ENCODE peak calls at places on chromosomes 11 and 22, in five cellular contexts. One of them, this sample, is unnamed.

GRCh38 chr11:76604652-76605241 is 65.8 kb downstream of the LRRC32 start:
- DNase-seq in SK-N-SH: peak
- DNase-seq in HepG2: no peak
- DNase-seq in K562: no peak
- DNase-seq in GM12878: no peak
- DNase-seq in this sample: no peak

GRCh38 chr22:43128928-43129424 is 14.2 kb downstream of the MCAT start:
- DNase-seq in SK-N-SH: no peak
- DNase-seq in HepG2: no peak
- DNase-seq in K562: peak
- DNase-seq in GM12878: no peak
- DNase-seq in this sample: no peak

GRCh38 chr11:118343981-118344521 is at the start of gene CD3G:
- DNase-seq in SK-N-SH: no peak
- DNase-seq in HepG2: no peak
- DNase-seq in K562: no peak
- DNase-seq in GM12878: no peak
- DNase-seq in this sample: no peak

GRCh38 chr11:38593649-38594048 is 1995.6 kb upstream of the RAG2 start:
- DNase-seq in SK-N-SH: no peak
- DNase-seq in HepG2: no peak
- DNase-seq in K562: no peak
- DNase-seq in GM12878: no peak
- DNase-seq in this sample: no peak

GRCh38 chr11:57662893-57663292 is 5.0 kb upstream of the ZDHHC5 start:
- DNase-seq in SK-N-SH: no peak
- DNase-seq in HepG2: no peak
- DNase-seq in K562: no peak
- DNase-seq in GM12878: no peak
- DNase-seq in this sample: no peak

GRCh38 chr11:77153276-77154185 is 25.5 kb downstream of the MYO7A start:
- DNase-seq in SK-N-SH: no peak
- DNase-seq in HepG2: no peak
- DNase-seq in K562: no peak
- DNase-seq in GM12878: no peak
- DNase-seq in this sample: no peak

GRCh38 chr11:116126540-116126939 is 622.3 kb upstream of the CADM1 start:
- DNase-seq in SK-N-SH: no peak
- DNase-seq in HepG2: no peak
- DNase-seq in K562: no peak
- DNase-seq in GM12878: no peak
- DNase-seq in this sample: peak

GRCh38 chr22:31491218-31491962 is 1.7 kb upstream of the EIF4ENIF1 start:
- DNase-seq in SK-N-SH: no peak
- DNase-seq in HepG2: no peak
- DNase-seq in K562: no peak
- DNase-seq in GM12878: no peak
- DNase-seq in this sample: no peak

GRCh38 chr11:9609841-9610240 is 36.4 kb downstream of the WEE1 start:
- DNase-seq in SK-N-SH: no peak
- DNase-seq in HepG2: no peak
- DNase-seq in K562: no peak
- DNase-seq in GM12878: no peak
- DNase-seq in this sample: no peak

GRCh38 chr11:26286472-26287066 is 45.4 kb upstream of the ANO3 start:
- DNase-seq in SK-N-SH: peak
- DNase-seq in HepG2: peak
- DNase-seq in K562: no peak
- DNase-seq in GM12878: no peak
- DNase-seq in this sample: no peak

GRCh38 chr11:36425593-36426206 is 84.4 kb downstream of the TRAF6 start:
- DNase-seq in SK-N-SH: no peak
- DNase-seq in HepG2: no peak
- DNase-seq in K562: no peak
- DNase-seq in GM12878: no peak
- DNase-seq in this sample: no peak

GRCh38 chr11:126360049-126360446 is 4.6 kb downstream of the ST3GAL4 start:
- DNase-seq in SK-N-SH: no peak
- DNase-seq in HepG2: no peak
- DNase-seq in K562: no peak
- DNase-seq in GM12878: no peak
- DNase-seq in this sample: no peak

GRCh38 chr11:72454791-72455190 is 20.5 kb upstream of the CLPB start:
- DNase-seq in SK-N-SH: no peak
- DNase-seq in HepG2: no peak
- DNase-seq in K562: no peak
- DNase-seq in GM12878: no peak
- DNase-seq in this sample: no peak

GRCh38 chr11:72456651-72457050 is 22.3 kb upstream of the CLPB start:
- DNase-seq in SK-N-SH: peak
- DNase-seq in HepG2: no peak
- DNase-seq in K562: no peak
- DNase-seq in GM12878: no peak
- DNase-seq in this sample: no peak

GRCh38 chr11:72446929-72447753 is 12.8 kb upstream of the CLPB start:
- DNase-seq in SK-N-SH: peak
- DNase-seq in HepG2: peak
- DNase-seq in K562: peak
- DNase-seq in GM12878: no peak
- DNase-seq in this sample: no peak

DNA sequence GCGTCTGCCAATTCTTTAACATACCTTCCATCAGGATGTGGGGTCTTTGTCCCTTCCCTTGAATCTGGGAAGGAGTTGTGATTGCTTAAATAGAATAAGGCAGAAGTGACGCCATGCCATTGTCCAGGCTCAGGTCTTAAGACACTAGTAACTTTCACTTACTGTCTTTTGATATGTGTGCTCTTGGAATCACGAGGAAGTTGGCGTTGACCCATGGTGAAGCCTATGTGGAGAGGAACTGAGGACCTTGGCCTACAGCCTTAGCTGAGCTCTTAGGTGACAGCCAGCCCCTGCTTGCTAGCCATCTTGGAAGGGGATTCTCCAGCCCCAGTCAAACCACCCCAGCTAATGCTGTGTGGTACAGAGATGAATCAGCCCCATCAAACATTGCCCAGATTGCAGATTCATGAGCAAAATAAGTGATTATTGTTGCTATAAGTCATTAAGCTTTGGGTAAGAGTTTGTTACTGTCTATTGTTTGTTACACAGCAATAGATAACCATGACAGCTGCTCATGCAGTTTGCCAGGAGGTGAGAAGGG is 17.6 kb upstream of the CLPB start:
- DNase-seq in SK-N-SH: no peak
- DNase-seq in HepG2: no peak
- DNase-seq in K562: no peak
- DNase-seq in GM12878: no peak
- DNase-seq in this sample: no peak
- H3K4me3 ChIP-seq in SK-N-SH: no peak
- H3K4me3 ChIP-seq in HepG2: no peak
- H3K4me3 ChIP-seq in K562: no peak
- H3K4me3 ChIP-seq in GM12878: no peak
- H3K4me3 ChIP-seq in this sample: no peak

GRCh38 chr11:132312616-132313210 is 942.3 kb downstream of the NTM start:
- DNase-seq in SK-N-SH: peak
- DNase-seq in HepG2: no peak
- DNase-seq in K562: peak
- DNase-seq in GM12878: no peak
- DNase-seq in this sample: no peak

DNA sequence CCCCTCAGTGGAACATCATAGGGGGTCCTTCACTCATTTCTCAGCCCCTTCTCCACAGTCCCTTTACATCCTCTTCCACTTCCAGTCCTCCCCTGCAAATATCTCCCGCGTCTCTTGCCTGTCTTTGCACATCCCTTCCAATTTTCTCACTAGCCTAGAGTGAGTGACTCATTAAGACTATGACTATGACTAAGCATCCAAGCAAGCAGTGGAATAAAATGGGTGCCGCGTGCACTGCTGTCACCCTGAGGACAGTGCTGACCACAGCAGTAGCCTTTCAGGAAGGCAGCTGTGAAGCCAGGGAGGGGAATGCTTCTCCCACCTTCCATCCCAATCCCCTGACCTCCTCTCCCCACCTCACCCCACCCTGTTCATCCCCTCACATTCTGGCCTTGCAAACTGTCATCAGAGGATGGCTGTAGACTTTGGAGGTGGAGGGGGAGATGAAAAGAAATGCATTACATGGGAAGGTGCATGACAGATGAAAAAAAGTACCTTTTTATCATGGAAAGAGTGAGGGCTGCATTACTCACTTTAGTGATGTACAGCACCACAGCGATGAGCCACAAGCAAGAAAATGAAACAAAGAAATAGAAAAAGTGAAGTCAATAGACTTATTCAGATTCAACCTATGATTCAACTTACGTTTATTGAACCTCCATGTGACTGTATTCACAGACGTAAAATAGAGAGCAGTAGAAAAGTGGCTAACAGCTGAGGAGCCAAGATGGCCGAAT is 948.2 kb downstream of the NTM start:
- DNase-seq in SK-N-SH: no peak
- DNase-seq in HepG2: no peak
- DNase-seq in K562: no peak
- DNase-seq in GM12878: no peak
- DNase-seq in this sample: no peak
- TF ChIP-seq TAF1 in SK-N-SH: no peak
- TF ChIP-seq TAF1 in HepG2: no peak
- TF ChIP-seq TAF1 in K562: no peak
- TF ChIP-seq TAF1 in GM12878: no peak
- TF ChIP-seq TAF1 in this sample: no peak

GRCh38 chr22:49944399-49944891 is 16.1 kb upstream of the PIM3 start:
- DNase-seq in SK-N-SH: no peak
- DNase-seq in HepG2: no peak
- DNase-seq in K562: no peak
- DNase-seq in GM12878: no peak
- DNase-seq in this sample: no peak
- H3K9ac ChIP-seq in SK-N-SH: no peak
- H3K9ac ChIP-seq in HepG2: peak
- H3K9ac ChIP-seq in K562: no peak
- H3K9ac ChIP-seq in GM12878: peak
- H3K9ac ChIP-seq in this sample: no peak

GRCh38 chr22:46088541-46089311 is 61.6 kb upstream of the PPARA start:
- DNase-seq in SK-N-SH: no peak
- DNase-seq in HepG2: no peak
- DNase-seq in K562: no peak
- DNase-seq in GM12878: no peak
- DNase-seq in this sample: no peak
- H3K4me3 ChIP-seq in SK-N-SH: peak
- H3K4me3 ChIP-seq in HepG2: no peak
- H3K4me3 ChIP-seq in K562: no peak
- H3K4me3 ChIP-seq in GM12878: no peak
- H3K4me3 ChIP-seq in this sample: no peak

DNA sequence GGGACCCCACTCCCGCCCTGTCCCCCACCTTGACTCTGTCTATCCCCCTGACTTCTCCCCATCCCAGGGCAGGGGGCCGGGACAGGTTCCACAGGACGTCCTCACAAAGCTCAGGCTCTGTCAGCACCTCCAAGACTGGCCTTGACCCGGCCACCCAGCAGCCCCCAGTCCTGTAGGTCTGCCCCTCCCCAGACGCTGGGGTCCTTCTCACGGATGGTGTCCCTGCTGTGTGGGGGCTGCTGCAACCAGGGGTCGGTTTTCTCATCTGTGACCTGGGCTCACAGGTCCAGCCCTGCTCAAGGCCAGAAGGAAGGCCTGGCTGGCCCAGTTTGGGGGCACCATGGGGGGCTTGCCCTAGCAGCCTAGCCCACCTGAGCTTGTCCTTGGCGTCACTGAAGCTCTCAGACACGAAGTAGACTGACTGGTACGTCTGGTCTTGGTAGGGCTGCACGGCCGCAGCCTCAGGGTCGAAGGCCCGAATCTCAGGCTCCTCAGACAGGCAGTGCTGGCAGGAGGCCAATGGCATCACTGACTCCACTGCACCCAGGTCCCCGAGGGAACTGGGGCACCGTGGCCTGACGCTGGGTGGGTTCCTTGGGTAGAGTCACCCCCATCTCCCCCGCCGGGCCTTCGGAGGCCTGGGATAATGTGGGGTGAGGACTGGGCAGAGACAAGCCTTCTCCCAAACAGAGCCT is 4.0 kb upstream of the INS start:
- DNase-seq in SK-N-SH: no peak
- DNase-seq in HepG2: no peak
- DNase-seq in K562: no peak
- DNase-seq in GM12878: no peak
- DNase-seq in this sample: no peak
- TF ChIP-seq TAF1 in SK-N-SH: no peak
- TF ChIP-seq TAF1 in HepG2: no peak
- TF ChIP-seq TAF1 in K562: no peak
- TF ChIP-seq TAF1 in GM12878: no peak
- TF ChIP-seq TAF1 in this sample: no peak

GRCh38 chr22:38981005-38981658 is 1.0 kb upstream of the APOBEC3B start:
- DNase-seq in SK-N-SH: no peak
- DNase-seq in HepG2: peak
- DNase-seq in K562: peak
- DNase-seq in GM12878: no peak
- DNase-seq in this sample: no peak

GRCh38 chr22:38984224-38984623 is 2.1 kb downstream of the APOBEC3B start:
- DNase-seq in SK-N-SH: no peak
- DNase-seq in HepG2: no peak
- DNase-seq in K562: no peak
- DNase-seq in GM12878: no peak
- DNase-seq in this sample: no peak

GRCh38 chr22:38982008-38982927 is at the start of gene APOBEC3B:
- DNase-seq in SK-N-SH: no peak
- DNase-seq in HepG2: peak
- DNase-seq in K562: peak
- DNase-seq in GM12878: peak
- DNase-seq in this sample: no peak

GRCh38 chr22:38986629-38987028 is 4.5 kb downstream of the APOBEC3B start:
- DNase-seq in SK-N-SH: no peak
- DNase-seq in HepG2: no peak
- DNase-seq in K562: no peak
- DNase-seq in GM12878: no peak
- DNase-seq in this sample: no peak

GRCh38 chr22:38981659-38982007 is 514 bp upstream of the APOBEC3B start:
- DNase-seq in SK-N-SH: no peak
- DNase-seq in HepG2: no peak
- DNase-seq in K562: no peak
- DNase-seq in GM12878: no peak
- DNase-seq in this sample: no peak
- H3K9ac ChIP-seq in SK-N-SH: no peak
- H3K9ac ChIP-seq in HepG2: no peak
- H3K9ac ChIP-seq in K562: peak
- H3K9ac ChIP-seq in GM12878: peak
- H3K9ac ChIP-seq in this sample: no peak

GRCh38 chr11:107293677-107294344 is 163.8 kb downstream of the CWF19L2 start:
- DNase-seq in SK-N-SH: no peak
- DNase-seq in HepG2: peak
- DNase-seq in K562: no peak
- DNase-seq in GM12878: no peak
- DNase-seq in this sample: peak
- H3K4me3 ChIP-seq in SK-N-SH: no peak
- H3K4me3 ChIP-seq in HepG2: no peak
- H3K4me3 ChIP-seq in K562: no peak
- H3K4me3 ChIP-seq in GM12878: no peak
- H3K4me3 ChIP-seq in this sample: no peak

This sample was measured in H1.